ENCODE peak calls at places on chromosome 11, in nine cellular contexts. O is Peyer's patch, V is IMR-90, E is endothelial cell of umbilical vein, N is lower leg skin, H is heart left ventricle, I is testis, S is tibial nerve, F is body of pancreas. A is an unnamed sample.

GRCh38 chr11:28759311-28759710 is 651.1 kb downstream of the METTL15 start:
- DNase-seq in O (no peak), V (peak), E (peak), N (no peak), H (no peak), I (no peak), S (no peak), F (no peak), A (no peak)

GRCh38 chr11:33701302-33701701 is 676 bp upstream of the C11orf91 start:
- DNase-seq in O (no peak), V (peak), E (peak), N (no peak), H (no peak), I (no peak), S (no peak), F (no peak), A (peak)

GRCh38 chr11:133900176-133901105 is 55.1 kb upstream of the SPATA19 start:
- DNase-seq in O (peak), V (no peak), E (no peak), N (no peak), H (peak), I (peak), S (no peak), F (no peak), A (no peak)

GRCh38 chr11:93221539-93221938 is 23.7 kb upstream of the SLC36A4 start:
- DNase-seq in O (peak), V (no peak), E (no peak), N (no peak), H (no peak), I (no peak), S (no peak), F (no peak), A (no peak)

GRCh38 chr11:35071722-35072121 is 67.2 kb upstream of the CD44 start:
- DNase-seq in O (no peak), V (no peak), E (no peak), N (no peak), H (no peak), I (no peak), S (no peak), F (no peak), A (no peak)

GRCh38 chr11:129331871-129332274 is 43.8 kb upstream of the BARX2 start:
- DNase-seq in O (peak), V (peak), E (peak), N (peak), H (peak), I (peak), S (peak), F (peak), A (peak)

GRCh38 chr11:117606211-117606610 is 190.8 kb downstream of the DSCAML1 start:
- DNase-seq in O (no peak), V (no peak), E (no peak), N (no peak), H (no peak), I (no peak), S (no peak), F (no peak), A (no peak)

GRCh38 chr11:129490004-129490403 is 114.4 kb downstream of the BARX2 start:
- DNase-seq in O (no peak), V (no peak), E (no peak), N (no peak), H (no peak), I (no peak), S (no peak), F (no peak), A (no peak)

GRCh38 chr11:62242021-62242420 is at the start of gene SCGB1D2:
- DNase-seq in O (no peak), V (no peak), E (no peak), N (peak), H (peak), I (peak), S (no peak), F (peak), A (no peak)

GRCh38 chr11:36153581-36153980 is 135.6 kb downstream of the COMMD9 start:
- DNase-seq in O (no peak), V (peak), E (no peak), N (no peak), H (no peak), I (no peak), S (no peak), F (no peak), A (no peak)

GRCh38 chr11:47186937-47187681 is 875 bp upstream of the PACSIN3 start:
- DNase-seq in O (peak), V (peak), E (peak), N (peak), H (peak), I (peak), S (peak), F (peak), A (peak)

GRCh38 chr11:14376920-14377319 is 17.9 kb upstream of the RRAS2 start:
- DNase-seq in O (no peak), V (no peak), E (peak), N (no peak), H (no peak), I (no peak), S (no peak), F (no peak), A (no peak)

GRCh38 chr11:116545912-116546311 is 226.9 kb downstream of the BUD13 start:
- DNase-seq in O (peak), V (no peak), E (no peak), N (no peak), H (no peak), I (no peak), S (no peak), F (no peak), A (no peak)

GRCh38 chr11:43942651-43943356 is 367 bp downstream of the C11orf96 start:
- DNase-seq in O (peak), V (peak), E (peak), N (no peak), H (no peak), I (no peak), S (no peak), F (peak), A (peak)
- TF ChIP-seq POLR2A in O (no peak), V (no peak), E (no peak), N (no peak), H (no peak), I (no peak), S (no peak), F (no peak), A (no peak)

GRCh38 chr11:123741159-123741951 is at the start of gene ZNF202:
- DNase-seq in O (peak), V (peak), E (peak), N (peak), H (peak), I (peak), S (peak), F (peak), A (peak)
- TF ChIP-seq POLR2A in O (peak), V (peak), E (peak), N (no peak), H (no peak), I (peak), S (no peak), F (peak), A (peak)

GRCh38 chr11:77819411-77819920 is 1.1 kb downstream of the RSF1 start:
- DNase-seq in O (peak), V (peak), E (peak), N (peak), H (peak), I (peak), S (peak), F (peak), A (peak)
- TF ChIP-seq POLR2A in O (peak), V (no peak), E (no peak), N (no peak), H (no peak), I (peak), S (peak), F (peak), A (peak)

GRCh38 chr11:1081601-1082311 is 7.1 kb downstream of the MUC2 start:
- DNase-seq in O (no peak), V (no peak), E (no peak), N (no peak), H (no peak), I (no peak), S (no peak), F (no peak), A (no peak)
- TF ChIP-seq POLR2A in O (no peak), V (no peak), E (no peak), N (no peak), H (no peak), I (no peak), S (no peak), F (no peak), A (no peak)

A was measured in NB4.